ENCODE peak calls at places on chromosomes 11 and 22, in four cellular contexts. W is A549, J is K562, H is HepG2. R is an unnamed sample.

GRCh38 chr22:41009222-41009948 is 58.2 kb downstream of the RBX1 start:
- DNase-seq in W (no peak), J (no peak), H (no peak), R (no peak)

GRCh38 chr22:40107244-40107643 is 70.5 kb upstream of the TNRC6B start:
- DNase-seq in W (no peak), J (no peak), H (no peak), R (no peak)

GRCh38 chr11:73647459-73648100 is 1.2 kb downstream of the PLEKHB1 start:
- DNase-seq in W (peak), J (peak), H (peak), R (peak)

GRCh38 chr22:46803936-46804335 is 41.5 kb downstream of the TBC1D22A start:
- DNase-seq in W (no peak), J (no peak), H (no peak), R (no peak)

GRCh38 chr11:128422576-128423370 is 164.6 kb downstream of the ETS1 start:
- DNase-seq in W (no peak), J (no peak), H (no peak), R (peak)

GRCh38 chr11:68099474-68100405 is 21.4 kb downstream of the CHKA start:
- DNase-seq in W (no peak), J (peak), H (peak), R (peak)

GRCh38 chr11:94151903-94152677 is 23.4 kb downstream of the PANX1 start:
- DNase-seq in W (peak), J (peak), H (peak), R (peak)

GRCh38 chr11:133219543-133219942 is 312.8 kb downstream of the OPCML start:
- DNase-seq in W (no peak), J (no peak), H (no peak), R (no peak)

GRCh38 chr11:118401880-118402590 is 629 bp downstream of the ATP5MG start:
- DNase-seq in W (peak), J (no peak), H (peak), R (no peak)

GRCh38 chr11:19187101-19187500 is 14.7 kb downstream of the CSRP3 start:
- DNase-seq in W (no peak), J (no peak), H (no peak), R (no peak)

GRCh38 chr11:67468056-67468455 is 995 bp downstream of the TMEM134 start:
- DNase-seq in W (no peak), J (no peak), H (no peak), R (peak)

GRCh38 chr22:26601726-26602125 is 11.8 kb upstream of the TPST2 start:
- DNase-seq in W (no peak), J (no peak), H (no peak), R (no peak)

GRCh38 chr11:12111482-12112149 is 1.2 kb downstream of the MICAL2 start:
- DNase-seq in W (no peak), J (no peak), H (no peak), R (no peak)

GRCh38 chr11:82305123-82305522 is 428.5 kb downstream of the FAM181B start:
- DNase-seq in W (no peak), J (no peak), H (no peak), R (no peak)

GRCh38 chr22:25668437-25668836 is 73.6 kb upstream of the MYO18B start:
- DNase-seq in W (peak), J (no peak), H (peak), R (peak)

GRCh38 chr11:120185678-120186407 is 25.0 kb upstream of the OAF start:
- DNase-seq in W (no peak), J (no peak), H (no peak), R (peak)

GRCh38 chr11:58968251-58968711 is 29.0 kb downstream of the GLYATL1 start:
- DNase-seq in W (no peak), J (no peak), H (no peak), R (no peak)

GRCh38 chr11:69339041-69339733 is 45.2 kb downstream of the MYEOV start:
- DNase-seq in W (no peak), J (no peak), H (no peak), R (no peak)

GRCh38 chr11:116826751-116827431 is 2.8 kb upstream of the APOC3 start:
- DNase-seq in W (no peak), J (peak), H (peak), R (no peak)

GRCh38 chr11:11313426-11313825 is 39.6 kb downstream of the CSNK2A3 start:
- DNase-seq in W (peak), J (no peak), H (peak), R (no peak)

GRCh38 chr11:12042215-12042676 is 33.8 kb upstream of the DKK3 start:
- DNase-seq in W (peak), J (no peak), H (peak), R (no peak)

GRCh38 chr22:17410576-17410975 is 41.3 kb downstream of the CECR2 start:
- DNase-seq in W (no peak), J (no peak), H (no peak), R (no peak)

GRCh38 chr11:36426226-36426848 is 83.7 kb downstream of the TRAF6 start:
- DNase-seq in W (no peak), J (no peak), H (no peak), R (no peak)

GRCh38 chr11:121066623-121067022 is 34.4 kb upstream of the TECTA start:
- DNase-seq in W (no peak), J (no peak), H (no peak), R (no peak)

GRCh38 chr22:26174280-26174679 is 5.0 kb downstream of the SEZ6L start:
- DNase-seq in W (peak), J (no peak), H (peak), R (peak)

GRCh38 chr11:2913029-2913431 is 16.2 kb downstream of the PHLDA2 start:
- DNase-seq in W (no peak), J (peak), H (no peak), R (peak)

GRCh38 chr22:25696763-25697710 is 45.0 kb upstream of the MYO18B start:
- DNase-seq in W (no peak), J (no peak), H (no peak), R (peak)

GRCh38 chr22:46547179-46547882 is 9.9 kb upstream of the CELSR1 start:
- DNase-seq in W (peak), J (no peak), H (no peak), R (no peak)

GRCh38 chr22:28346308-28346707 is 333.3 kb downstream of the TTC28 start:
- DNase-seq in W (no peak), J (no peak), H (no peak), R (no peak)

GRCh38 chr11:36041988-36042606 is 98.2 kb downstream of the LDLRAD3 start:
- DNase-seq in W (peak), J (peak), H (no peak), R (no peak)

GRCh38 chr11:111983187-111983986 is 41.8 kb upstream of the DLAT start:
- DNase-seq in W (peak), J (peak), H (peak), R (no peak)

GRCh38 chr11:93143186-93143585 is 54.6 kb downstream of the SLC36A4 start:
- DNase-seq in W (no peak), J (no peak), H (no peak), R (no peak)

GRCh38 chr22:33803883-33804282 is 116.4 kb downstream of the LARGE1 start:
- DNase-seq in W (no peak), J (no peak), H (no peak), R (no peak)

GRCh38 chr11:74551754-74552145 is 40.6 kb upstream of the POLD3 start:
- DNase-seq in W (no peak), J (no peak), H (no peak), R (no peak)

GRCh38 chr22:20249797-20250354 is 18.2 kb downstream of the RTN4R start:
- DNase-seq in W (no peak), J (no peak), H (no peak), R (no peak)

GRCh38 chr11:70572974-70573260 is 174.6 kb downstream of the CTTN start:
- DNase-seq in W (no peak), J (no peak), H (no peak), R (no peak)

GRCh38 chr22:31212783-31213626 is 907 bp downstream of the LIMK2 start:
- DNase-seq in W (no peak), J (no peak), H (no peak), R (peak)

GRCh38 chr11:90189011-90189410 is 33.8 kb downstream of the CHORDC1 start:
- DNase-seq in W (no peak), J (no peak), H (no peak), R (no peak)

GRCh38 chr22:24142241-24142640 is 39.0 kb upstream of the SUSD2 start:
- DNase-seq in W (no peak), J (no peak), H (no peak), R (no peak)
- TF ChIP-seq SMC3 in W (no peak), J (no peak), H (no peak), R (no peak)

GRCh38 chr11:57378166-57378565 is 2.8 kb downstream of the PRG3 start:
- DNase-seq in W (no peak), J (no peak), H (peak), R (no peak)

GRCh38 chr11:57376095-57376812 is 4.7 kb downstream of the PRG3 start:
- DNase-seq in W (no peak), J (no peak), H (no peak), R (peak)

GRCh38 chr11:57375490-57375889 is 5.5 kb downstream of the PRG3 start:
- DNase-seq in W (no peak), J (no peak), H (no peak), R (peak)

GRCh38 chr11:57379732-57380131 is 1.2 kb downstream of the PRG3 start:
- DNase-seq in W (peak), J (peak), H (no peak), R (no peak)

DNA sequence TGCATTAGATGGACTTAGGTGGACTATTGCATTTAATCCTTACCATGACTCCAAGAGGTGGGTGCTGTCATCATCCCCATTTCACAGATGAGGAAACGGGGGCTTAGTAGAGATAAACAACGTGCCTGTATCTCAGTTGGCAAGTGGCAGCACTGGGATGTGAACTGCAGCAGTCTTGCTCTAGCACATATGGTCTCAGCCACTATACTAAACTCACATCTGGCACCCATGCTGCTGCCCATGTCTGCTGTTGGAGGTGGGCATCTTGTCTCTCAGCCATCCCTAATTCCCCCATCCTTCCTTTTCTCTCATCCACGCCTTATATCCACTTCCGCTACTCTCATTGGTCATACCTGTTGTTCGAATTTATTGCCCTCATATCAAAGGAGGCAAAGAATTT is 3.9 kb downstream of the PRG3 start:
- DNase-seq in W (no peak), J (no peak), H (no peak), R (peak)
- TF ChIP-seq SMC3 in W (no peak), J (no peak), H (no peak), R (no peak)

DNA sequence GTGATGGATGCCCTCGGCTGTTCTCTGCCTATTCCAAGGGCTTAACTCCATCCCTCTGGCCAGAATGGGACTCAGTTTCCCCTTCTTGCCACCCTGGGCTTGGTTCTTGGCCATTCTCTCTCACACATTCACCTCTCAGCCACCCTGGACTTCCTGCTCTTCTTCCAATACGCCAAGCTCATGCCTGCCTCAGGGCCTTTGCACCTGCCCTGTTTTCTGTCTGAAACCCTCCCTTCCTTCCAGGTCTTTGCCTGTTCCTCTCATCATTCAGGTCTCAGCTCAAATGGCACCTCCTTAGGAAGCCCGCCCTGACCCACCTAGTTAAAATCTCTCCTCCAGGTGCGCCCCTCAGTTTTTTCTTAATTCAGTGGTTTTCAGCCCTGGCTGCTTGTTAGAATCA is 76.6 kb upstream of the TP53I11 start:
- DNase-seq in W (no peak), J (no peak), H (no peak), R (no peak)
- TF ChIP-seq SMC3 in W (no peak), J (no peak), H (no peak), R (no peak)

GRCh38 chr11:32233928-32234327 is 143.1 kb downstream of the RCN1 start:
- DNase-seq in W (no peak), J (no peak), H (no peak), R (no peak)
- TF ChIP-seq SMC3 in W (no peak), J (no peak), H (no peak), R (no peak)

DNA sequence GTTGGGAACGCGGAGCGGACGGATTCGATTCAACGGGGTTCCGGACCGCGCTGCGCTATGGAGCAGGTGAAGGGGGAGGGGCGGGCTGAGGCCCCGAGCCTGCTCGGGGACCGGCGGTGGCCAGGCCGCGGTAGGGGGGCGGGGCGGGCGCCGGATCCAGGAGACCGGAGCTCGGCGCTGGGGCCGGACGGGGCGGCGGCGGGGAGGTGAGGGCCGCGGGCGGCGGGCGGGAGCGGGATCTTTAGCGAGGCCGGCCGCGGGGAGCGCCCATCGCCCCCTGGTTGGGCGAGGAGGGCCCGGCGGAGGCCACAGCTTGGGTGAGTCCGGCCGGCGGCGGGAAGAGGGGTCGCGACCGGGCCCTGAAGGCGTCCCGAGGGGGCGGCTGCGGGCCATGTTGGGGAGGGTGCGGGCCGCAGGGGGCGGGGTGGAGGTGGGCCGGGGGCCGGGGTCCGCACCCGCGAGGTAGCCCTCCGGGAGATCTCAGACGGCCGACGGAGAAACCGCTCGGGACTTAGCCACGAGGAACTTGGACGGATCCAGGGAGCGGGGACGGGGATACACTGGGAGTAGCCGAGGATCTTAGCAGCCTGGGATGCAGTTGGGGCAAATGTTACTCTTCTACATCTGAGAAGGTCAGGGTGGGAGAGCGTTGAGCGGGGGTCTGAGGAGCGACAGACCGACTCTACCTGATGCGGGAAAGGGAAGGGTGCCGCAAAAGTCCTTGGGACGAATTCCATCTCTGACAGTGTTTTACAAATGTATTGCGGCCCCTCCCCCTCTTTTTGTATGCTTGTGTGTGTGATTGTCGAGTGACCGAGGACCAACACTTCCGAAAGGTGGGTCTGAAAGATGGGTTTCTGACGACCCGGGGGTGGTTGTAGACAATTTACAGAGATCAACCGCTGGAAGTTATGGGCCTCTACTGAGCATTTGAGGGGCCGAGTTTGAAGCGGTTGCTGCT is 514 bp downstream of the STIP1 start:
- DNase-seq in W (no peak), J (no peak), H (no peak), R (no peak)
- TF ChIP-seq SMC3 in W (no peak), J (no peak), H (no peak), R (no peak)

DNA sequence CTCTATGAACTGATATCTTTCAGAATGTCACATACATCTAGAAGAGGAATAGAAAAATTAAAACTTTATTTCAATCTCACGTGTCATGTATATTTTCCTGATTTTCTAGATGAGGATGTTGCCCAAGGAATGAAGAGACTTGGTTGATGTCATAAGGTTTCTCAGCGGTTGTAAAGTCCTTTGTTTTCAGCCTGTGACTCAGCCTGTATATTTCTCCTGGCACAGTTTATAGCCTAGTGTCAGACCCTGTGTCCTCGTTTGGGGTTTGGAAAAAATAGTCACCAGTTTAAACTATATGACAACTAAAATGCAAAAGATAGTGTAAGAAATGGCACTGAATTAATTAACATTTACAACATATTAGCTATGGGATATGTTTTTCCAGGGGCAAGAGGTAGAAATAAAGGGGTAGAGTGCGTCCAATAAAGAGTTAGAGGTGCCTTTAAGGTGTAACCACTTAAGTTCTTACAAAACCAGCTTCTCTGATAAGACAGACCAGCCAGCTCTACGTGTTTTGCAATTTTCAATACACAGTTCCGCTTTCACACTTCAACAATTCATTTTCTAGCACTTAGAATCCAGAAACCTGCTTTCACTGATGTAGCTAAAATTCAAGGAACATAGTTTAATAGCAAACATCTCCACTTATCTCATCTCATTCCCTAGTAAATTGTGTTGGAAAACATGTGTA is 1432.6 kb upstream of the TENM4 start:
- DNase-seq in W (no peak), J (no peak), H (no peak), R (no peak)
- TF ChIP-seq SMC3 in W (no peak), J (no peak), H (no peak), R (no peak)

DNA sequence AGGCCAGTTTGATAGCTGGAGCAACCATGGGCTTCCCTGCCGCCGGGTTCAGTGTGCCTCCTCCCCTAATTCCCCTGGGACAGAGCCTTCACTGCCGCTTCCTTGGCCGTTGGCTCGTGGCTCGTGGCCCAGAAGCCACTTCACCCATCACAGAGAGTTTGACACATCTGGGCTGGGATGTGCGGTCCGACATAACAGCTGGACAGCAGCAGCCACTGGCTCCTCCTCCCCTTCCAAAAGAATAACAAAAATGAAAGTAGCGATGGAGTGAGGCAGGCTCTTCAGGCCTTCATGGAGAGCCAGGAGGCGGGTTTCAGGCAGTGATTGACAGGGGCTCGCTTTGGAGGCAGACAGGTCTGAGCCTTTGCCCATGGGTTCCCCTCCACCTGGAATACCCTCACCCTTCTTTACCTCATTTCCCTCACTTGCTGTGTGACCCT is 8.2 kb downstream of the CREB3L1 start:
- DNase-seq in W (no peak), J (no peak), H (no peak), R (no peak)
- TF ChIP-seq SMC3 in W (no peak), J (no peak), H (no peak), R (no peak)

GRCh38 chr11:110125632-110126031 is 32.4 kb downstream of the ZC3H12C start:
- DNase-seq in W (peak), J (no peak), H (peak), R (no peak)
- TF ChIP-seq SMC3 in W (no peak), J (no peak), H (no peak), R (no peak)

GRCh38 chr11:34988294-34989255 is 72.2 kb downstream of the PDHX start:
- DNase-seq in W (no peak), J (no peak), H (no peak), R (no peak)
- TF ChIP-seq SMC3 in W (no peak), J (no peak), H (no peak), R (no peak)

GRCh38 chr22:50605349-50606074 is 4.9 kb downstream of the MAPK8IP2 start:
- DNase-seq in W (no peak), J (no peak), H (no peak), R (no peak)

GRCh38 chr22:50607366-50608020 is 6.9 kb downstream of the MAPK8IP2 start:
- DNase-seq in W (no peak), J (no peak), H (no peak), R (no peak)

GRCh38 chr22:50606561-50607365 is 6.2 kb downstream of the MAPK8IP2 start:
- DNase-seq in W (no peak), J (no peak), H (no peak), R (no peak)

GRCh38 chr22:50604623-50605348 is 4.2 kb downstream of the MAPK8IP2 start:
- DNase-seq in W (no peak), J (no peak), H (no peak), R (no peak)

GRCh38 chr22:50606126-50606525 is 5.5 kb downstream of the MAPK8IP2 start:
- DNase-seq in W (no peak), J (no peak), H (no peak), R (no peak)
- TF ChIP-seq SMC3 in W (no peak), J (no peak), H (no peak), R (no peak)

R was measured in SK-N-SH.